ENCODE peak calls at places on chromosomes 2 and 18, in eight cellular contexts. R, G, P, A, B, T, K and D are unnamed samples.

GRCh38 chr2:72719416-72719815 is 106.4 kb downstream of the EXOC6B start:
- DNase-seq in A (peak), R (no peak), P (no peak), B (no peak), G (no peak), T (no peak), K (no peak), D (peak)

GRCh38 chr2:98063289-98063688 is 23.7 kb upstream of the VWA3B start:
- DNase-seq in A (no peak), B (no peak), R (no peak), G (no peak), T (no peak), K (no peak), P (no peak), D (no peak)

GRCh38 chr2:23449413-23449812 is 64.4 kb downstream of the KLHL29 start:
- DNase-seq in G (no peak), A (no peak), R (no peak), K (no peak), B (no peak), T (no peak), P (no peak), D (no peak)

GRCh38 chr2:179963626-179964025 is 43.5 kb downstream of the CWC22 start:
- DNase-seq in G (peak), T (no peak), B (no peak), A (no peak), K (peak), R (no peak), P (no peak), D (peak)

GRCh38 chr2:42029639-42030195 is 18.1 kb upstream of the PKDCC start:
- DNase-seq in B (no peak), R (no peak), T (no peak), G (no peak), K (no peak), P (no peak), A (no peak), D (no peak)

GRCh38 chr2:10499275-10499907 is 51.3 kb upstream of the ODC1 start:
- DNase-seq in R (no peak), A (no peak), P (no peak), B (no peak), G (no peak), K (no peak), T (no peak), D (peak)

GRCh38 chr2:223316346-223316745 is 264.4 kb downstream of the KCNE4 start:
- DNase-seq in P (no peak), R (no peak), T (no peak), G (no peak), A (no peak), K (no peak), B (no peak), D (no peak)

GRCh38 chr2:29644949-29645348 is 276.4 kb downstream of the ALK start:
- DNase-seq in G (no peak), T (no peak), B (no peak), R (no peak), P (no peak), K (no peak), A (no peak), D (no peak)

GRCh38 chr2:96205888-96206287 is 2.7 kb downstream of the STARD7 start:
- DNase-seq in K (no peak), B (no peak), T (no peak), A (no peak), P (no peak), G (peak), R (no peak), D (peak)

DNA sequence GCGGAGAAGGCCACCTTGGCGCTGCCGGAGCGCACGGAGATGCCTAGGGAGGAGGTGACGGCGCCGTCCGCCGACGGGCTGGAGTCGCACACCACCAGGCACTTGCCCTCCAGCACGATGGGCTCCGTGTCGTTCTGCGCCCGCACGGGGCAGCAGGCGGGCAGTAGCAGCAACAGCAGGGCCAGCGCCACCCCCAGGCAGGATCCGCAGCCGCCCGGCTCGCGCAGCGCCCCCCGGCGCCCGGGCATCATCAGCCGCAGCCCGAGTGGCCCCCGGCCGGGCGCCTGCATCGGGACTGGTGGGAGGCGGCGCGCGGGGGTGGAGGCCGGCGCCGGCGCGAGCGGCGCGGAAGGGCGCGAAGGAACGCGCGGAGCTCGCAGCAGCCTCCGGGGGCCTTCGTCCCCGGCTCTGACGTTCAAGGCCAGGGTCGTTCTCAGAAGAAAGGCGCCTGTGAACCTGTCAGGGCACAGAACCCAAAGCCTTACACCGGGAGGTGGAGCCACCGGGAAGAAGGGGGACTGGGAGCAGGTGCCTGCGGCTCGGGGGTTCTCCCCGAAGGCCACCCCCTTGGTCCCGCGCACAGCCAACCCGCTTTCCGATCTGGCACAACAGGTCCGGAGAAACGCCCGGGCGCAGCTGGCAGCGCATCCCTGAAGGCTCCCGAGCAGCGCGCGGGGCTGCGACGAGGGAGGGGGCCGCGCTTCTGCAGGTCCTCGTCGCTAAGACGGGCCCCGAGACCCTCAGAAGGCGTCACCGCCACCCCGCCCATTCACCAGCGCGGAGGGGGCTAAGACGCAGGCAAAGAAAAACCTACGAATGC is 2.1 kb downstream of the CBLN2 start:
- DNase-seq in T (peak), K (no peak), R (no peak), A (no peak), G (no peak), B (no peak), P (no peak), D (no peak)
- H3K4me3 ChIP-seq in T (peak), K (no peak), R (no peak), A (no peak), G (no peak), B (peak), P (no peak), D (no peak)

DNA sequence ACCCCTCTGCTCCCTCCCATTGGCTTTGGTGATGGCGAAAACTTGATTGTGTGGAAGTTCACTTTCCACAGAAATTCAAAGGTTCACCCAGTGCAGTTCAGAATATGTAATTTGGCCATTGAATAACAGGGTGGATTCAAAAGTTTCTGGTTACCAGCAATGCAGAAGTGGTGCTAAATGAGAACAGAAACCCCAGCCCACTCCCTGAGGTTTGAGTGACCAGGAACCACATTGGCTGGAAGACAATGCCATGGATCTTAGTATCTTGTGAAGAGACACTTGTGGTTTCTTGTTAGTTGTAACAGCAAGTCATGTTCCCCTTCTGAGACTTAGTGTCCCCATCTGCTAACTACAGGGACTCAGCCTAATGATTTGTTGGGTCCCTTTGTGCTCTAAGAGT is 49.8 kb downstream of the QPCT start:
- DNase-seq in P (no peak), T (no peak), B (no peak), R (no peak), A (no peak), G (no peak), K (no peak), D (no peak)
- TF ChIP-seq CTCF in P (no peak), T (no peak), B (no peak), R (no peak), A (no peak), G (no peak), K (no peak), D (no peak)

GRCh38 chr2:149597050-149598013 is 9.8 kb upstream of the MMADHC start:
- DNase-seq in T (peak), R (no peak), B (peak), P (no peak), K (no peak), G (peak), A (peak), D (peak)
- H3K4me3 ChIP-seq in T (no peak), R (peak), B (peak), P (peak), K (peak), G (peak), A (no peak), D (no peak)

GRCh38 chr2:127029652-127030051 is 77.3 kb downstream of the BIN1 start:
- DNase-seq in R (no peak), G (no peak), P (no peak), A (no peak), K (no peak), T (no peak), B (no peak), D (peak)

GRCh38 chr2:127024769-127025356 is 82.1 kb downstream of the BIN1 start:
- DNase-seq in T (peak), A (no peak), B (no peak), R (no peak), K (no peak), P (no peak), G (no peak), D (no peak)

GRCh38 chr2:127023504-127023903 is 83.5 kb downstream of the BIN1 start:
- DNase-seq in P (no peak), K (no peak), B (no peak), G (no peak), R (no peak), T (no peak), A (no peak), D (no peak)

GRCh38 chr2:127025357-127026062 is 81.4 kb downstream of the BIN1 start:
- DNase-seq in T (peak), P (peak), G (peak), B (peak), R (peak), A (no peak), K (peak), D (peak)

DNA sequence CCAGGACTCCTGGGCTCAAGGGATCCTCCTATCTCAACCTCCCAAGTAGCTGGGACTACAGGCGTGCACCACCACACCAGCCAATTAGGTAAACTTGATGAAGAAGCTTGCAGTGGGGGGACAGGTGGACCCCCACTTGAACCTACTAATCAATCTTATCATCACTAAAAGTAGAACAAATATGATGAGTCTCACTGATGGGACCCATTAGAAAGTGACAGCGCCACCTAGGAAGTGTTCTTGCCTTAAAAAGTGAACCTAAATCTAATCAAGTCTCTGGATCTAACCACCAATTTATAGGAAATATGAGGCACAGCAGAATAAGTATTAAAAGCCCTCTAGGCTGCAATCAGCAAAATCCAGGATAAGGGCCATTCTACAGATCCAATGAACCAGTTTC is 79.2 kb downstream of the BIN1 start:
- DNase-seq in G (no peak), B (no peak), T (no peak), R (no peak), P (no peak), A (no peak), K (no peak), D (no peak)
- TF ChIP-seq CTCF in G (no peak), B (no peak), T (peak), R (no peak), P (no peak), A (peak), K (no peak), D (no peak)

DNA sequence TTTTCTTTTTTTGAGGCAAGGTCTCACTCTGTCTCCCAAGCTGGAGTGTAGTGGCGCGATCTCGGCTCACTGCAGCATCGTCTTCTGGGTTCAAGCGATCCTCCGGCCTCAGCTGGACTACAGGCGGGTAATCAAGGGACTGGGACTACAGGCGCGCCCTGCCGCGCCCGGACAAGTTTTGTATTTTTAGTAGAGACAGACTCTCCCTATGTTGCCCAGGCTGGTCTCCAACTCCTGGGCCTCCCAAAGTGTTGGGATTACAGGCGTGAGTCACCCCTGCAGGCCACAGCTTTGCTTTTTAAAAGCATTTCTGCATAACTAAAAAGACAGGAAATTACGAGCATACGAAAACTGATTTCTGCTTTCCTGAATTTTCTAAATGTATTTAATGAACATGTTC is 891 bp upstream of the OSBPL1A start:
- DNase-seq in T (no peak), P (peak), A (peak), R (no peak), G (peak), B (no peak), K (no peak), D (no peak)
- H3K4me3 ChIP-seq in T (peak), P (peak), A (peak), R (peak), G (peak), B (peak), K (no peak), D (no peak)

GRCh38 chr18:46464926-46465655 is 191.9 kb downstream of the LOXHD1 start:
- DNase-seq in R (no peak), B (no peak), T (no peak), K (no peak), P (no peak), A (no peak), G (no peak), D (no peak)
- TF ChIP-seq CTCF in R (peak), B (no peak), T (peak), K (peak), P (peak), A (peak), G (peak), D (no peak)

GRCh38 chr18:58225101-58225500 is 181.1 kb downstream of the NEDD4L start:
- DNase-seq in T (no peak), P (no peak), R (no peak), G (no peak), B (no peak), K (no peak), A (no peak), D (peak)
- H3K4me3 ChIP-seq in T (no peak), P (no peak), R (no peak), G (no peak), B (no peak), K (no peak), A (peak), D (no peak)

GRCh38 chr2:159444728-159445127 is 158.2 kb upstream of the WDSUB1 start:
- DNase-seq in T (no peak), P (no peak), K (no peak), B (no peak), G (no peak), A (no peak), R (no peak), D (no peak)
- TF ChIP-seq CTCF in T (no peak), P (no peak), K (no peak), B (no peak), G (no peak), A (no peak), R (no peak), D (no peak)

DNA sequence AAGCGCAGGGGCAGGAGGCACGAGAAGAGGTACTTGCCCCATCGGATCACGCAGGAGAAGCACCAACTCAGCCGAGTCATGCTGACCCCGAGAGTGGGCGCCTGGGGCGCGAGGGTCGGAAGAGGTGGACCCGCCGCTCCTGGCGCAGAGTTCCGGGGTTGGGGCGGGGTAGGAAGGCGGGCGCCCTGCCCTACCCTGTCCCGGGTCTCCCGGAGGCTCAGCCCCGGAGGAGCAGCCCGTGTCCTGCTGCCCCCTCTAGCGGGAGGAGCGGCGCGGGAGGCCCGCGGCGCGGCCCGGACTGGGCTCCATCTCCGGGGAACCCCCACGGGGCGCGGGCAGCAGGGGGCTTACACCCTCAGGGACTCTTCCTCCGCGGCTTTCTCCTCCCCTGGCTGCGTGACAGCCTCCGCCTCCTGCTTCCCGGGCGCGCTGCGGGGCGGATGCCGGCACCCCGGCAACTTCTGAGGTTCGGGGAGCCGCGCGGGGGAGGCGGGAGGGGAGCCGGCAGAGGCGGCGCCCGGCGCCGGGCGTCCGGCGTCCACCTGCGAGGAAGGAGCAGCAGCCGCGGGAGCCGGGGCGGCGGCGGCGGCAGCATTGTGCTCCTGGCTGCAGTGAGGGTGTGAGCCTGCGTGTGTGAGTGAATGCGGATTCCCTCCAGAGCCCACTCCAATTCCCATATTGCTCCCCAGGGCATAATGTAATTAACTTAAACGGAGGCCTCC is 7.5 kb upstream of the TNS1 start:
- DNase-seq in R (peak), P (no peak), G (peak), A (peak), T (peak), B (peak), K (no peak), D (peak)
- H3K4me3 ChIP-seq in R (peak), P (peak), G (peak), A (peak), T (peak), B (peak), K (peak), D (peak)